ENCODE peak calls at places on chromosomes 12 and 14, in nine cellular contexts. One of them, this sample, is unnamed.

GRCh38 chr12:58306266-58306995 is 365.1 kb downstream of the ATP23 start:
- DNase-seq in cardiac muscle cell: no peak
- DNase-seq in ovary: no peak
- DNase-seq in GM23248: peak; percentile 33
- DNase-seq in lung: no peak
- DNase-seq in right cardiac atrium: no peak
- DNase-seq in aorta: no peak
- DNase-seq in mesenchymal stem cell: no peak
- DNase-seq in pancreas: no peak
- DNase-seq in this sample: no peak

GRCh38 chr14:50053935-50054334 is 62.4 kb downstream of the VCPKMT start:
- DNase-seq in cardiac muscle cell: no peak
- DNase-seq in ovary: no peak
- DNase-seq in GM23248: no peak
- DNase-seq in lung: no peak
- DNase-seq in right cardiac atrium: no peak
- DNase-seq in aorta: no peak
- DNase-seq in mesenchymal stem cell: no peak
- DNase-seq in pancreas: no peak
- DNase-seq in this sample: no peak

GRCh38 chr12:43766291-43766690 is 7.5 kb downstream of the IRAK4 start:
- DNase-seq in cardiac muscle cell: no peak
- DNase-seq in ovary: no peak
- DNase-seq in GM23248: peak; percentile 12
- DNase-seq in lung: no peak
- DNase-seq in right cardiac atrium: no peak
- DNase-seq in aorta: no peak
- DNase-seq in mesenchymal stem cell: peak; percentile 29
- DNase-seq in pancreas: no peak
- DNase-seq in this sample: peak; percentile 74

GRCh38 chr12:47698055-47698454 is 7.8 kb downstream of the RPAP3 start:
- DNase-seq in cardiac muscle cell: no peak
- DNase-seq in ovary: no peak
- DNase-seq in GM23248: no peak
- DNase-seq in lung: no peak
- DNase-seq in right cardiac atrium: no peak
- DNase-seq in aorta: no peak
- DNase-seq in mesenchymal stem cell: no peak
- DNase-seq in pancreas: no peak
- DNase-seq in this sample: no peak

GRCh38 chr12:113919791-113920190 is 46.3 kb downstream of the RBM19 start:
- DNase-seq in cardiac muscle cell: no peak
- DNase-seq in ovary: no peak
- DNase-seq in GM23248: no peak
- DNase-seq in lung: no peak
- DNase-seq in right cardiac atrium: no peak
- DNase-seq in aorta: no peak
- DNase-seq in mesenchymal stem cell: no peak
- DNase-seq in pancreas: no peak
- DNase-seq in this sample: no peak

GRCh38 chr14:100804558-100805309 is 21.2 kb upstream of the MEG3 start:
- DNase-seq in cardiac muscle cell: no peak
- DNase-seq in ovary: no peak
- DNase-seq in GM23248: no peak
- DNase-seq in lung: no peak
- DNase-seq in right cardiac atrium: no peak
- DNase-seq in aorta: peak; percentile 6
- DNase-seq in mesenchymal stem cell: no peak
- DNase-seq in pancreas: no peak
- DNase-seq in this sample: no peak

GRCh38 chr12:103043531-103044445 is 86.3 kb downstream of the ASCL1 start:
- DNase-seq in cardiac muscle cell: no peak
- DNase-seq in ovary: no peak
- DNase-seq in GM23248: no peak
- DNase-seq in lung: no peak
- DNase-seq in right cardiac atrium: no peak
- DNase-seq in aorta: no peak
- DNase-seq in mesenchymal stem cell: no peak
- DNase-seq in pancreas: no peak
- DNase-seq in this sample: no peak

GRCh38 chr12:75208851-75209781 is 523 bp downstream of the KCNC2 start:
- DNase-seq in cardiac muscle cell: peak; percentile 82
- DNase-seq in ovary: no peak
- DNase-seq in GM23248: peak; percentile 51
- DNase-seq in lung: no peak
- DNase-seq in right cardiac atrium: no peak
- DNase-seq in aorta: peak; percentile 46
- DNase-seq in mesenchymal stem cell: peak; percentile 38
- DNase-seq in pancreas: peak; percentile 43
- DNase-seq in this sample: peak; percentile 56

GRCh38 chr14:34993444-34993843 is 10.7 kb downstream of the SRP54 start:
- DNase-seq in cardiac muscle cell: no peak
- DNase-seq in ovary: no peak
- DNase-seq in GM23248: no peak
- DNase-seq in lung: no peak
- DNase-seq in right cardiac atrium: no peak
- DNase-seq in aorta: no peak
- DNase-seq in mesenchymal stem cell: no peak
- DNase-seq in pancreas: no peak
- DNase-seq in this sample: no peak

GRCh38 chr12:546920-547845 is 87.4 kb downstream of the B4GALNT3 start:
- DNase-seq in cardiac muscle cell: peak; percentile 73
- DNase-seq in ovary: peak; percentile 67
- DNase-seq in GM23248: peak; percentile 76
- DNase-seq in lung: peak; percentile 64
- DNase-seq in right cardiac atrium: peak; percentile 70
- DNase-seq in aorta: peak; percentile 79
- DNase-seq in mesenchymal stem cell: peak; percentile 52
- DNase-seq in pancreas: no peak
- DNase-seq in this sample: peak; percentile 81

GRCh38 chr14:51474854-51475253 is 176.9 kb upstream of the FRMD6 start:
- DNase-seq in cardiac muscle cell: no peak
- DNase-seq in ovary: no peak
- DNase-seq in GM23248: no peak
- DNase-seq in lung: no peak
- DNase-seq in right cardiac atrium: no peak
- DNase-seq in aorta: no peak
- DNase-seq in mesenchymal stem cell: no peak
- DNase-seq in pancreas: no peak
- DNase-seq in this sample: no peak

GRCh38 chr12:57198329-57198728 is 18.3 kb upstream of the NXPH4 start:
- DNase-seq in cardiac muscle cell: no peak
- DNase-seq in ovary: no peak
- DNase-seq in GM23248: no peak
- DNase-seq in lung: no peak
- DNase-seq in right cardiac atrium: no peak
- DNase-seq in aorta: no peak
- DNase-seq in mesenchymal stem cell: no peak
- DNase-seq in pancreas: no peak
- DNase-seq in this sample: no peak

DNA sequence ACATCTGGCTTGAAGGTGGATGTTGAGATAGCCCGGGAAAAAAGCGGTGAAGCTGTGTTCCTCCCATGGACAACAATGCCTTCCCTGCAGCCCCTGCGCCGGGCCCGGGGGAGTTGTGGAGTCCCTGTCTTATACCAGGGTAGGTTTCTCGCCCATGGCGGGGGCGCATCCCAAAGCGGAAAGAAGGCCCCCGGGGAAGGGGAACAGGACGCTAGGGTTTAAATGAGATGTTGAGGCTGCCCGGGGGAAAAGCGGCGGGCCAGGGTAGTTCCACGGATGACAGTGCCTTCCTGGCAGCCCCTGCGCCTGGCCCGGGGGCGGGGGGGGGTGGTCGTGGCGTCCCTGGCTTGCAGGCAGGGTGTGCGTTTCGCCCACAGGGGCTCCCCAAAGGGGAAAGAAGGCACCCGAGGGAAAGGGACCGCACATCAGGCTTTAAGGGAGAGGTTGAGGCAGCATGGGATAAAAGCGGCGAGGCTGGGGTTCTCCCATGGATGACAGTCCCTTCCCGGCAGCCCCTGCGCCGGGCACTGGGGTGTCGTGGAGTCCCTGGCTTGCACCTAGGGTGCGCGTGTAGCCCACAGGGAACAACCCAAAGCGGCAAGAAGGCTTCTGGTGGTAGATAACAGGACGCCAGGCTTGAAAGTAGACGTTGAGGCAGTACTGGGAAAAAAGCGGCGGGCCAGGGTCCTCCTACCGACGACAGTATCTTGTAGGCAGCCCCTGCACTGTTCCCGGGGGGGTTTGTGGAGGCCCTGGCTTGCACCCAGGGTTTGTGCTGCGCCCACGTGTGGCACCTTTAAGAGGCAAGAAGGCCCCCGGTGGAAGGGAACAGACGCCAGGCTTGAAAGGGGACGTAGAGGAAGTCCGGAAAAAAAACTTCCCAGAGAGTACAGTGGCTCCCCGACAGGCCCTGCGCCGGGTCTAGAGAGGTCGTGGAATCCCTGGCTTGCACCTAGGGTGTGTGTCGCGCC is 160.8 kb upstream of the ALG10B start:
- DNase-seq in cardiac muscle cell: no peak
- DNase-seq in ovary: peak; percentile 10
- DNase-seq in GM23248: no peak
- DNase-seq in lung: no peak
- DNase-seq in right cardiac atrium: no peak
- DNase-seq in aorta: no peak
- DNase-seq in mesenchymal stem cell: no peak
- DNase-seq in pancreas: no peak
- DNase-seq in this sample: no peak
- H3K9me3 ChIP-seq in cardiac muscle cell: no peaks in the 10 kb centered on the region
- H3K9me3 ChIP-seq in ovary: no peaks in the 10 kb centered on the region
- H3K9me3 ChIP-seq in GM23248: no peaks in the 10 kb centered on the region
- H3K9me3 ChIP-seq in lung: no peaks in the 10 kb centered on the region
- H3K9me3 ChIP-seq in right cardiac atrium: no peaks in the 10 kb centered on the region
- H3K9me3 ChIP-seq in aorta: no peaks in the 10 kb centered on the region
- H3K9me3 ChIP-seq in mesenchymal stem cell: no peaks in the 10 kb centered on the region
- H3K9me3 ChIP-seq in pancreas: no peaks in the 10 kb centered on the region
- H3K9me3 ChIP-seq in this sample: no peaks in the 10 kb centered on the region

DNA sequence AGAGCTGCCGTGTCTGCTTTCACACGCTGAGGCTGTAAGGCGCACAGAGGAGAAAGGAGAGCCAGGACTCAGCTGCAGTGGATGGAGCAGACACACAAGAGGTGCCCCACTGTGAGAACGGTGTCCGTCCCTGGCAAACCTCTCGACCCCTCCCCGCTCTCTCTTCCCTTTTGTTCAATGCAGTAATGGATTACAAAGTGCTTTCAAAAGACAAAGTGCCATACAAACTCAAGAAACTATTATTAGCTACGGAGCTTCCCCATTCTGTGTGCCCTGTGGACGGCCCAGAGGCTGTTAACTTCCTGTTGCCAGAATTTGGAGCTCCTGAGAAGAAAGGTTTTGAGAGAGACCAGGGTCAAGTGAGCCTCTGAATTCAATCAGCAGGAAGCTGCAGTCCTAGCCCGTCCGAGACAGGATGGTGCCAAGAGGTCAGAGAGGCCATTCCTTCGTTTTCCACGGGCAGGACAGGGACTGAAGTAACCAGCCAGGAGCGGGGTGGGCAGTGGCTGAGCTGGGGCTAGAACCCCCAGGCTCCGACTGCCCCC is 15.8 kb downstream of the CCND2 start:
- DNase-seq in cardiac muscle cell: peak; percentile 55
- DNase-seq in ovary: no peak
- DNase-seq in GM23248: no peak
- DNase-seq in lung: no peak
- DNase-seq in right cardiac atrium: no peak
- DNase-seq in aorta: no peak
- DNase-seq in mesenchymal stem cell: no peak
- DNase-seq in pancreas: no peak
- DNase-seq in this sample: no peak
- H3K27me3 ChIP-seq in cardiac muscle cell: no peaks in the 10 kb centered on the region
- H3K27me3 ChIP-seq in ovary: no peaks in the 10 kb centered on the region
- H3K27me3 ChIP-seq in GM23248: peaks cover 34% of the 10 kb centered on the region
- H3K27me3 ChIP-seq in lung: no peaks in the 10 kb centered on the region
- H3K27me3 ChIP-seq in right cardiac atrium: no peaks in the 10 kb centered on the region
- H3K27me3 ChIP-seq in aorta: no peaks in the 10 kb centered on the region
- H3K27me3 ChIP-seq in mesenchymal stem cell: no peaks in the 10 kb centered on the region
- H3K27me3 ChIP-seq in pancreas: no peaks in the 10 kb centered on the region
- H3K27me3 ChIP-seq in this sample: peaks cover 3% of the 10 kb centered on the region

DNA sequence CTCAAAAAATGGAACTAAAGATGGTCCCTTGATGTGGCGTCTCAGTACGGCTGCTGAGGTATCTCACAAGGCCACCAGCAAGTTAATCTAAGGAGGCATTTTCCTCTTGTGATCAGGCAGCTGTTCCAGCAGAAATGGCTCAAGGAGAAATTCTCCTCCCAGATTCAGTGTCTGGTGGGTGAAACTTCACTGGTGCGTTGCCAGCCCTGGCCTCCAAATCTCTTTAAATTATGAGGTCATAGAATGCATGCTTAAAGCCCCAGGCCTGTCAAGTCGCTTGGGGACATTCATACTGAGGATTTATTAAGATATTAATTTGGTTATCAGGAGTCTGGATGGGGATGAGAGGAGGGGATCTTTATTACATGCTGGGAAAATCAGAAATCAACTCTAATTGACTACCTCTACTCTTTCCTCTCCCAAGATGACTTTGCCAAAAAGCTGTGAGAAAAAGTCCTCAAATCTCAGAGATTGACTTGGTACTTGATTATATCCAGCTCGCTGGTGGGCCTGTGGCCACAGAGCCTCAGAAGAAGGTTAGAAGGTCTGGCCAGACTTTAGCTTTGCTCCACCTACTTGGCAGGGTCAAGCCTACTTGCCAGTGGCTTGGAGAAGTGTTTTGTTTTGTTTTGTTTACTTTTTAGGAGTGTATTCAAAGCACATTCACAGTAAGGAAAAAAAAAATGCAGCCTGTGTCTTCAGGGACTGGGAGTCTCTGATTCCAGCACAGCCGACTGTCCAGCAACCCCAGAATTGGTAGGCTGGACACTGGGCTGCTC is 73.1 kb downstream of the PPP2R5C start:
- DNase-seq in cardiac muscle cell: no peak
- DNase-seq in ovary: no peak
- DNase-seq in GM23248: peak; percentile 19
- DNase-seq in lung: no peak
- DNase-seq in right cardiac atrium: no peak
- DNase-seq in aorta: no peak
- DNase-seq in mesenchymal stem cell: peak; percentile 73
- DNase-seq in pancreas: no peak
- DNase-seq in this sample: no peak
- H3K4me1 ChIP-seq in cardiac muscle cell: peaks cover 3% of the 10 kb centered on the region
- H3K4me1 ChIP-seq in ovary: peaks cover 38% of the 10 kb centered on the region
- H3K4me1 ChIP-seq in GM23248: peaks cover 22% of the 10 kb centered on the region
- H3K4me1 ChIP-seq in lung: peaks cover 34% of the 10 kb centered on the region
- H3K4me1 ChIP-seq in right cardiac atrium: peaks cover 19% of the 10 kb centered on the region
- H3K4me1 ChIP-seq in aorta: no peaks in the 10 kb centered on the region
- H3K4me1 ChIP-seq in mesenchymal stem cell: peaks cover 26% of the 10 kb centered on the region
- H3K4me1 ChIP-seq in pancreas: peaks cover 41% of the 10 kb centered on the region
- H3K4me1 ChIP-seq in this sample: peaks cover 28% of the 10 kb centered on the region

DNA sequence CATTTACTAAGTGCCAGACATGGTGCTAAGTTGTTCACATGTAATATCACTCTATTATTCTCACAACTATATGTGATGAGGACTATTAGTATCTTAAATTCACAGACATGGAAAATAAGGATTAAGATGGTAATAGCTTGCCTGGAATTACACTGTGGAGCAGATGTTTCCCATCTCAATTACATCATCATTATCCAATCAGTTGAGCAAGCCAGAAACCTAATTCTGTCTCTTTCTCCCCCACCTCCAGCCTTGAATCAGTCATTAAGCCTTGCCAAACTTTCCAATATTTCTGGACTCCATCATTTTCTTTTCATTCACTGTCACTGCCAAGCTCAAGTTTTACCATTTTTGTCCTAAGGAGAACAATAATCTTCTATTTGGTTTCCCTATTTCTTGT is 287.8 kb upstream of the KITLG start:
- DNase-seq in cardiac muscle cell: no peak
- DNase-seq in ovary: no peak
- DNase-seq in GM23248: peak; percentile 25
- DNase-seq in lung: no peak
- DNase-seq in right cardiac atrium: no peak
- DNase-seq in aorta: no peak
- DNase-seq in mesenchymal stem cell: no peak
- DNase-seq in pancreas: no peak
- DNase-seq in this sample: no peak
- H3K9me3 ChIP-seq in cardiac muscle cell: no peaks in the 10 kb centered on the region
- H3K9me3 ChIP-seq in ovary: no peaks in the 10 kb centered on the region
- H3K9me3 ChIP-seq in GM23248: no peaks in the 10 kb centered on the region
- H3K9me3 ChIP-seq in lung: no peaks in the 10 kb centered on the region
- H3K9me3 ChIP-seq in right cardiac atrium: no peaks in the 10 kb centered on the region
- H3K9me3 ChIP-seq in aorta: no peaks in the 10 kb centered on the region
- H3K9me3 ChIP-seq in mesenchymal stem cell: no peaks in the 10 kb centered on the region
- H3K9me3 ChIP-seq in pancreas: no peaks in the 10 kb centered on the region
- H3K9me3 ChIP-seq in this sample: no peaks in the 10 kb centered on the region

This sample was measured in adipocyte.